ENCODE peak calls at places on chromosomes 1 and 21, in four cellular contexts. One of them, this sample, is unnamed.

GRCh38 chr1:60126733-60127132 is 53.2 kb upstream of the C1orf87 start:
- DNase-seq in HEK293T: no peak
- DNase-seq in K562: no peak
- DNase-seq in GM12878: no peak
- DNase-seq in this sample: no peak

GRCh38 chr1:26164036-26164927 is 4.5 kb downstream of the C1orf232 start:
- DNase-seq in HEK293T: peak; percentile 66
- DNase-seq in K562: peak; percentile 78
- DNase-seq in GM12878: no peak
- DNase-seq in this sample: no peak

GRCh38 chr1:225845633-225846259 is 35.8 kb downstream of the EPHX1 start:
- DNase-seq in HEK293T: peak; percentile 92
- DNase-seq in K562: peak; percentile 79
- DNase-seq in GM12878: no peak
- DNase-seq in this sample: peak; percentile 71

GRCh38 chr21:27476696-27477095 is 509.8 kb upstream of the ADAMTS5 start:
- DNase-seq in HEK293T: no peak
- DNase-seq in K562: no peak
- DNase-seq in GM12878: no peak
- DNase-seq in this sample: no peak

GRCh38 chr1:110538082-110538481 is 19.1 kb upstream of the KCNA10 start:
- DNase-seq in HEK293T: no peak
- DNase-seq in K562: no peak
- DNase-seq in GM12878: no peak
- DNase-seq in this sample: no peak

GRCh38 chr1:5950994-5951749 is 41.1 kb downstream of the NPHP4 start:
- DNase-seq in HEK293T: no peak
- DNase-seq in K562: no peak
- DNase-seq in GM12878: no peak
- DNase-seq in this sample: no peak

GRCh38 chr1:149849947-149850360 is 49.4 kb upstream of the BOLA1 start:
- DNase-seq in HEK293T: no peak
- DNase-seq in K562: no peak
- DNase-seq in GM12878: no peak
- DNase-seq in this sample: no peak

GRCh38 chr21:16040601-16041000 is 310.8 kb downstream of the USP25 start:
- DNase-seq in HEK293T: no peak
- DNase-seq in K562: no peak
- DNase-seq in GM12878: no peak
- DNase-seq in this sample: peak; percentile 2

GRCh38 chr1:199778324-199778955 is 249.1 kb upstream of the NR5A2 start:
- DNase-seq in HEK293T: peak; percentile 78
- DNase-seq in K562: no peak
- DNase-seq in GM12878: no peak
- DNase-seq in this sample: no peak

GRCh38 chr1:218025454-218025853 is 259.6 kb upstream of the RRP15 start:
- DNase-seq in HEK293T: no peak
- DNase-seq in K562: no peak
- DNase-seq in GM12878: no peak
- DNase-seq in this sample: no peak

GRCh38 chr1:38776466-38776865 is 83.1 kb downstream of the RRAGC start:
- DNase-seq in HEK293T: no peak
- DNase-seq in K562: no peak
- DNase-seq in GM12878: no peak
- DNase-seq in this sample: no peak

GRCh38 chr1:54934869-54935268 is 45.6 kb upstream of the TMEM61 start:
- DNase-seq in HEK293T: no peak
- DNase-seq in K562: no peak
- DNase-seq in GM12878: no peak
- DNase-seq in this sample: peak; percentile 72

GRCh38 chr21:45078877-45079281 is 4.5 kb downstream of the ADARB1 start:
- DNase-seq in HEK293T: no peak
- DNase-seq in K562: no peak
- DNase-seq in GM12878: no peak
- DNase-seq in this sample: no peak

GRCh38 chr1:204072951-204073836 is at the start of gene SOX13:
- DNase-seq in HEK293T: peak; percentile 90
- DNase-seq in K562: peak; percentile 71
- DNase-seq in GM12878: no peak
- DNase-seq in this sample: peak; percentile 78

GRCh38 chr1:109793486-109794318 is 30.0 kb upstream of the EPS8L3 start:
- DNase-seq in HEK293T: no peak
- DNase-seq in K562: no peak
- DNase-seq in GM12878: no peak
- DNase-seq in this sample: no peak

GRCh38 chr21:33682992-33683627 is 40.8 kb downstream of the ITSN1 start:
- DNase-seq in HEK293T: no peak
- DNase-seq in K562: no peak
- DNase-seq in GM12878: no peak
- DNase-seq in this sample: peak; percentile 56

GRCh38 chr1:4636186-4636585 is 18.2 kb upstream of the AJAP1 start:
- DNase-seq in HEK293T: no peak
- DNase-seq in K562: no peak
- DNase-seq in GM12878: no peak
- DNase-seq in this sample: no peak

GRCh38 chr21:37627074-37627473 is 260.5 kb downstream of the DYRK1A start:
- DNase-seq in HEK293T: no peak
- DNase-seq in K562: no peak
- DNase-seq in GM12878: no peak
- DNase-seq in this sample: no peak

GRCh38 chr21:33265664-33266049 is 510 bp upstream of the IL10RB start:
- DNase-seq in HEK293T: peak; percentile 28
- DNase-seq in K562: no peak
- DNase-seq in GM12878: peak; percentile 68
- DNase-seq in this sample: no peak

GRCh38 chr1:231931846-231932454 is 305.4 kb downstream of the DISC1 start:
- DNase-seq in HEK293T: peak; percentile 57
- DNase-seq in K562: peak; percentile 75
- DNase-seq in GM12878: no peak
- DNase-seq in this sample: no peak

GRCh38 chr1:183159960-183160359 is 26.1 kb upstream of the LAMC2 start:
- DNase-seq in HEK293T: no peak
- DNase-seq in K562: no peak
- DNase-seq in GM12878: no peak
- DNase-seq in this sample: no peak

GRCh38 chr1:43537423-43538142 is 6.9 kb downstream of the PTPRF start:
- DNase-seq in HEK293T: no peak
- DNase-seq in K562: no peak
- DNase-seq in GM12878: no peak
- DNase-seq in this sample: no peak

GRCh38 chr1:92804721-92805169 is 19.8 kb upstream of the EVI5 start:
- DNase-seq in HEK293T: peak; percentile 81
- DNase-seq in K562: peak; percentile 61
- DNase-seq in GM12878: no peak
- DNase-seq in this sample: peak; percentile 41

GRCh38 chr1:241157435-241157834 is 199.6 kb downstream of the RGS7 start:
- DNase-seq in HEK293T: no peak
- DNase-seq in K562: no peak
- DNase-seq in GM12878: no peak
- DNase-seq in this sample: no peak

GRCh38 chr1:215637041-215637573 is 70.0 kb downstream of the KCTD3 start:
- DNase-seq in HEK293T: no peak
- DNase-seq in K562: no peak
- DNase-seq in GM12878: no peak
- DNase-seq in this sample: peak; percentile 41

GRCh38 chr1:203000217-203000944 is 6.8 kb upstream of the TMEM183A start:
- DNase-seq in HEK293T: no peak
- DNase-seq in K562: no peak
- DNase-seq in GM12878: no peak
- DNase-seq in this sample: no peak

GRCh38 chr1:234776875-234777849 is 167.2 kb upstream of the IRF2BP2 start:
- DNase-seq in HEK293T: peak; percentile 27
- DNase-seq in K562: peak; percentile 52
- DNase-seq in GM12878: no peak
- DNase-seq in this sample: no peak
- TF ChIP-seq FOXK2 in HEK293T: no peak
- TF ChIP-seq FOXK2 in K562: no peak
- TF ChIP-seq FOXK2 in GM12878: no peak
- TF ChIP-seq FOXK2 in this sample: no peak

GRCh38 chr1:170929835-170930554 is 5.3 kb upstream of the MROH9 start:
- DNase-seq in HEK293T: peak; percentile 73
- DNase-seq in K562: peak; percentile 53
- DNase-seq in GM12878: peak; percentile 11
- DNase-seq in this sample: peak; percentile 44
- TF ChIP-seq FOXK2 in HEK293T: no peak
- TF ChIP-seq FOXK2 in K562: no peak
- TF ChIP-seq FOXK2 in GM12878: no peak
- TF ChIP-seq FOXK2 in this sample: no peak

DNA sequence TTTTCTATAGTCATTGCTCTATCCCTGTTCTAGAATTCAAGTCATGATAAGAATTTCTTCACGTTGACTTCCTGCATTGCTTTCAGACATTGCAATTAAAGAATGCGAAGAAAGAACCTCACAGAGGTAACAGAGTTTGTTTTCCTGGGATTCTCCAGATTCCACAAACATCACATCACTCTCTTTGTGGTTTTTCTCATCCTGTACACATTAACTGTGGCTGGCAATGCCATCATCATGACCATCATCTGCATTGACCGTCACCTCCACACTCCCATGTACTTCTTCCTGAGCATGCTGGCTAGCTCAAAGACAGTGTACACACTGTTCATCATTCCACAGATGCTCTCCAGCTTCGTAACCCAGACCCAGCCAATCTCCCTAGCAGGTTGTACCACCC is 10.6 kb downstream of the APCS start:
- DNase-seq in HEK293T: no peak
- DNase-seq in K562: no peak
- DNase-seq in GM12878: no peak
- DNase-seq in this sample: peak; percentile 18
- TF ChIP-seq FOXK2 in HEK293T: no peak
- TF ChIP-seq FOXK2 in K562: no peak
- TF ChIP-seq FOXK2 in GM12878: no peak
- TF ChIP-seq FOXK2 in this sample: no peak

GRCh38 chr21:20942523-20942922 is 55.7 kb upstream of the NCAM2 start:
- DNase-seq in HEK293T: no peak
- DNase-seq in K562: no peak
- DNase-seq in GM12878: no peak
- DNase-seq in this sample: no peak

GRCh38 chr21:20949884-20950283 is 48.3 kb upstream of the NCAM2 start:
- DNase-seq in HEK293T: no peak
- DNase-seq in K562: no peak
- DNase-seq in GM12878: no peak
- DNase-seq in this sample: no peak

GRCh38 chr21:20943476-20944085 is 54.6 kb upstream of the NCAM2 start:
- DNase-seq in HEK293T: no peak
- DNase-seq in K562: no peak
- DNase-seq in GM12878: no peak
- DNase-seq in this sample: no peak

DNA sequence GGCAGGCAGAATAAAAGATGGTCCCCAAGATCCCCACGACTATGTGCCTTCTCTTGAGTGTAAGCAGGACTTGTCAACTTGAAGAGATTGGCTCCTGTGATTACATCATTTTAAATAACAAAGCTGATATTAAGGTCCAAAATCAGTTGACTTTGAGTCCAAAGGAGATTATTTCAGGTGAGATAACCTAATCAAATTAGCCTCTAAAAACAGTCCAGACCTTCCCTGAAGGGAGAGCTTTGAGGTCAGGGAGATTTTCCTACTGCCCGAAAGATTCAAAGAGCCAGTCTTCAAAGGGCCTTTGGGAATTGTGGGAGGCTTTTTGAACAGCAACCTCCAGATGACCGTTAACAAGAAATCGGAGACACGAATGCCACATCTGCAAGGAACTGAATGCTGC is 51.5 kb upstream of the NCAM2 start:
- DNase-seq in HEK293T: no peak
- DNase-seq in K562: no peak
- DNase-seq in GM12878: no peak
- DNase-seq in this sample: no peak
- TF ChIP-seq FOXK2 in HEK293T: no peak
- TF ChIP-seq FOXK2 in K562: no peak
- TF ChIP-seq FOXK2 in GM12878: no peak
- TF ChIP-seq FOXK2 in this sample: no peak

GRCh38 chr1:243496173-243496553 is 240.3 kb downstream of the SDCCAG8 start:
- DNase-seq in HEK293T: no peak
- DNase-seq in K562: no peak
- DNase-seq in GM12878: no peak
- DNase-seq in this sample: no peak

GRCh38 chr1:243493156-243494129 is 237.6 kb downstream of the SDCCAG8 start:
- DNase-seq in HEK293T: no peak
- DNase-seq in K562: no peak
- DNase-seq in GM12878: no peak
- DNase-seq in this sample: no peak

GRCh38 chr1:243495032-243495431 is 239.2 kb downstream of the SDCCAG8 start:
- DNase-seq in HEK293T: no peak
- DNase-seq in K562: no peak
- DNase-seq in GM12878: no peak
- DNase-seq in this sample: no peak

GRCh38 chr1:243496806-243497205 is 241.0 kb downstream of the SDCCAG8 start:
- DNase-seq in HEK293T: no peak
- DNase-seq in K562: no peak
- DNase-seq in GM12878: no peak
- DNase-seq in this sample: no peak

GRCh38 chr1:243495442-243496172 is 239.8 kb downstream of the SDCCAG8 start:
- DNase-seq in HEK293T: no peak
- DNase-seq in K562: no peak
- DNase-seq in GM12878: no peak
- DNase-seq in this sample: no peak
- TF ChIP-seq FOXK2 in HEK293T: no peak
- TF ChIP-seq FOXK2 in K562: no peak
- TF ChIP-seq FOXK2 in GM12878: no peak
- TF ChIP-seq FOXK2 in this sample: no peak

GRCh38 chr1:195766709-195767108 is 841.5 kb downstream of the KCNT2 start:
- DNase-seq in HEK293T: no peak
- DNase-seq in K562: no peak
- DNase-seq in GM12878: no peak
- DNase-seq in this sample: no peak
- TF ChIP-seq FOXK2 in HEK293T: no peak
- TF ChIP-seq FOXK2 in K562: no peak
- TF ChIP-seq FOXK2 in GM12878: no peak
- TF ChIP-seq FOXK2 in this sample: no peak

This sample was measured in HepG2.